ENCODE peak calls at places on chromosomes 13 and 19, in eight cellular contexts. B is B cell; U is activated CD8-positive, alpha-beta T cell treated with anti-CD3 and anti-CD28 coated beads for 36 hours; J is GM10248; G is neural crest cell; H is BJ; A is BE2C; Q is glutamatergic neuron. V is an unnamed sample.

GRCh38 chr13:42812311-42812710 is 30.9 kb downstream of the FAM216B start:
- DNase-seq in B (no peak), U (no peak), J (no peak), G (no peak), H (no peak), A (no peak), Q (no peak), V (no peak)

GRCh38 chr19:48997972-48998371 is 4.3 kb downstream of the RUVBL2 start:
- DNase-seq in B (no peak), U (peak), J (peak), G (peak), H (no peak), A (peak), Q (peak), V (peak)

GRCh38 chr19:32397736-32398135 is 7.8 kb upstream of the DPY19L3 start:
- DNase-seq in B (no peak), U (no peak), J (no peak), G (no peak), H (no peak), A (no peak), Q (no peak), V (no peak)

GRCh38 chr19:50607874-50608785 is 31.6 kb downstream of the SYT3 start:
- DNase-seq in B (peak), U (peak), J (peak), G (peak), H (no peak), A (peak), Q (peak), V (no peak)

GRCh38 chr19:16435238-16435911 is 36.4 kb downstream of the EPS15L1 start:
- DNase-seq in B (no peak), U (no peak), J (no peak), G (no peak), H (peak), A (no peak), Q (no peak), V (no peak)

GRCh38 chr19:45973564-45974338 is at the start of gene NOVA2:
- DNase-seq in B (peak), U (peak), J (peak), G (peak), H (no peak), A (peak), Q (peak), V (peak)

GRCh38 chr19:16457195-16457953 is 14.4 kb downstream of the EPS15L1 start:
- DNase-seq in B (no peak), U (peak), J (peak), G (peak), H (no peak), A (peak), Q (peak), V (no peak)

GRCh38 chr13:41244555-41244954 is 18.8 kb downstream of the MTRF1 start:
- DNase-seq in B (no peak), U (no peak), J (no peak), G (no peak), H (no peak), A (no peak), Q (no peak), V (no peak)

GRCh38 chr19:4692275-4693077 is 22.3 kb upstream of the MYDGF start:
- DNase-seq in B (no peak), U (no peak), J (no peak), G (no peak), H (no peak), A (no peak), Q (peak), V (no peak)

GRCh38 chr13:101455863-101456262 is 3.4 kb downstream of the ITGBL1 start:
- DNase-seq in B (no peak), U (no peak), J (no peak), G (no peak), H (peak), A (no peak), Q (no peak), V (no peak)

GRCh38 chr13:55199132-55199531 is 1941.6 kb upstream of the PRR20A start:
- DNase-seq in B (no peak), U (no peak), J (no peak), G (no peak), H (no peak), A (peak), Q (peak), V (no peak)

GRCh38 chr13:89375839-89376238 is 1704.7 kb downstream of the SLITRK5 start:
- DNase-seq in B (no peak), U (no peak), J (no peak), G (no peak), H (no peak), A (no peak), Q (no peak), V (no peak)

GRCh38 chr19:14943601-14944000 is 2.3 kb downstream of the OR7C2 start:
- DNase-seq in B (no peak), U (no peak), J (peak), G (no peak), H (no peak), A (no peak), Q (no peak), V (no peak)

GRCh38 chr19:44539236-44539819 is 9.9 kb upstream of the CEACAM20 start:
- DNase-seq in B (no peak), U (no peak), J (no peak), G (no peak), H (no peak), A (no peak), Q (no peak), V (no peak)

GRCh38 chr19:37975071-37975470 is 68.1 kb downstream of the SIPA1L3 start:
- DNase-seq in B (peak), U (no peak), J (peak), G (no peak), H (no peak), A (no peak), Q (no peak), V (no peak)

GRCh38 chr13:38346764-38347163 is 2.9 kb upstream of the UFM1 start:
- DNase-seq in B (no peak), U (no peak), J (no peak), G (no peak), H (no peak), A (no peak), Q (no peak), V (no peak)

GRCh38 chr13:36778083-36778671 is 40.8 kb upstream of the RFXAP start:
- DNase-seq in B (no peak), U (no peak), J (no peak), G (no peak), H (peak), A (no peak), Q (no peak), V (no peak)

GRCh38 chr19:18999016-18999758 is 34.1 kb downstream of the SUGP2 start:
- DNase-seq in B (no peak), U (no peak), J (no peak), G (no peak), H (no peak), A (no peak), Q (no peak), V (no peak)

GRCh38 chr13:113140677-113141590 is 17.5 kb upstream of the PROZ start:
- DNase-seq in B (no peak), U (no peak), J (no peak), G (no peak), H (no peak), A (no peak), Q (no peak), V (no peak)

GRCh38 chr13:20391597-20392452 is 133.8 kb downstream of the CRYL1 start:
- DNase-seq in B (no peak), U (peak), J (no peak), G (no peak), H (no peak), A (no peak), Q (peak), V (peak)

GRCh38 chr19:33303791-33304759 is 1.7 kb upstream of the CEBPA start:
- DNase-seq in B (no peak), U (no peak), J (no peak), G (no peak), H (no peak), A (no peak), Q (no peak), V (no peak)

GRCh38 chr13:112818040-112818697 is 128.3 kb downstream of the ATP11A start:
- DNase-seq in B (no peak), U (no peak), J (no peak), G (no peak), H (no peak), A (no peak), Q (no peak), V (no peak)

GRCh38 chr19:18697680-18698079 is 14.2 kb downstream of the CRTC1 start:
- DNase-seq in B (no peak), U (no peak), J (no peak), G (no peak), H (no peak), A (no peak), Q (no peak), V (peak)

GRCh38 chr19:32682317-32682716 is 6.7 kb downstream of the RGS9BP start:
- DNase-seq in B (no peak), U (no peak), J (no peak), G (no peak), H (no peak), A (no peak), Q (no peak), V (peak)

GRCh38 chr19:38528213-38528755 is 89.5 kb downstream of the MAP4K1 start:
- DNase-seq in B (no peak), U (no peak), J (no peak), G (no peak), H (no peak), A (no peak), Q (no peak), V (no peak)

GRCh38 chr19:3783660-3784584 is 2.3 kb downstream of the MATK start:
- DNase-seq in B (no peak), U (peak), J (no peak), G (no peak), H (no peak), A (peak), Q (peak), V (no peak)

DNA sequence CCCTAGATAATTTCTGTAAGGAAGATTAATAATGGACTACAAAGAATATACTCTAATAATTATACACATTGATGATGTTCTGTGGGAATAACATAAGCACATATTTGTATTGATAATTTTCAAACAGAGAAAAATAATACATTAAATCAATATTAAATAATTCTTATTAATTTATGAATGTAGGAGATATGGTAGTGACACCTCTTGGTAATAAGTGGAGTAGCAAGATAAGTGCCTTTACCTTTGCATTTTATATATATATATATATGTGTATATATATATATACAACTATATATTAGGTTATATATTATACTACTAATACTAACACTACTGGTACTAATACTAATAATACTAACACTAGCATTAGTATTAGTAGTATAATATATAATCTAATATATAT is 905.8 kb downstream of the SLITRK1 start:
- DNase-seq in B (no peak), U (no peak), J (no peak), G (no peak), H (no peak), A (no peak), Q (no peak), V (no peak)
- TF ChIP-seq CTCF in B (no peak), U (no peak), J (no peak), G (no peak), H (peak), A (no peak), Q (no peak), V (no peak)

DNA sequence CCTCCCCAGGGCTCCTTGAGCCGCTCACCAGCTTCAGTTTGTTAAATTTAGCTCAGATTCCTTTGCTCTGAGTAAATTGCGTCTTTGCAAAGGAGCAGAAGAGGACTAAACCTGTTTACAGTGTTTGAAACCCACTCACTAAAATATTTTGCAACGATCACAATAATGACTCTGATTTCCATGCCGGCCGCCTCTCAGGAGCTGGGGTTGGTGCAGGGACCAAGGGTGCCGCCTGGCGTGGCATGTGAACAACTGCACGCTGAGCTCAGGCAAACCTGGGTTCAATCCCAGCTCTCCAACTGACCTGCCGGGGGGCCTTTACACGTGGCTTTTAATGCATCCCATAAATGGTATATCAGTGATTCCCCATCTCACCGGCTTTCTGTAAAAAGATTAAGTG is 68.7 kb upstream of the CACNA1A start:
- DNase-seq in B (no peak), U (no peak), J (no peak), G (peak), H (no peak), A (peak), Q (peak), V (no peak)
- TF ChIP-seq CTCF in B (no peak), U (no peak), J (peak), G (no peak), H (peak), A (peak), Q (peak), V (no peak)

DNA sequence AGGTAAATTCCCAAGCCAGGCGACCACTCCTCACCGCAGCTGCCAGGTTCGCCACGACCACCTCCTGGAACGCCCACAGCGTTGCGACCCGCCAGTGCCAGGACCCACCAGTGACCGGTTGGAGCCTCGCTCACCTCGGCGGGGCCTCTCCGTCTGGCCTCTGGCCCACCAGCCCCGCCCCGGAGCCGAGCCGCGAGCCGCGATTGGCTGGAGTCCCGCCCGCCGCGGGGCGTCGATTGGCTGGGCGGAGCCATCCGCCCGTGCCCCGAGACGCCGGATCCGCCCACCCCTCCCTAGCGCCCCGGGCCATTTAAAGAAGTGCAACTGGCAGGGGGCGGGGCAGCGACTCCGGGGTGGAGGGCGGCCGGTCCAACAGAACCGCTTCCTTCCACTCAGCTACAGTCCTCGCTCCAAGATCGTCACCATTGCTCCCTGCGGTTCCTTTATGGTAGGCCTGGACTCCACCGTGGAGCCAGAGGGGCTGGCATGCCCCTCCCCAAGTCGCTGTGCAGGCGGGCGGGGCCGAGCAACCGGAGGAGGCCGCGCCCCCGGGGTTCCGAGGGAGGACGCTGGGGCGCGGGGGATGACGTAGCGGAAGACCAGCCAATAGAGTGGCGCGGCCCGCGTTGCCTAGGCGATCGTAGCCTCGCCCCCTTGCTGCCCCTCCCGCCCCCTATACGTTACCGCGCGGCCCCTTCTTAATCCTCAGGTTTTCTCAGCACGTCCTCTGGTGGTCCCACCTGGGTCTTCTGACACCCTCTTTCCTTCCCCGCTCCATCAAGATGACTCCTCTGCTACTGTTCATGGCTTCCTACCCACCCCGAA is at the start of gene SERTAD3:
- DNase-seq in B (peak), U (peak), J (peak), G (peak), H (no peak), A (peak), Q (peak), V (peak)
- TF ChIP-seq CTCF in B (peak), U (peak), J (peak), G (peak), H (no peak), A (peak), Q (no peak), V (no peak)

DNA sequence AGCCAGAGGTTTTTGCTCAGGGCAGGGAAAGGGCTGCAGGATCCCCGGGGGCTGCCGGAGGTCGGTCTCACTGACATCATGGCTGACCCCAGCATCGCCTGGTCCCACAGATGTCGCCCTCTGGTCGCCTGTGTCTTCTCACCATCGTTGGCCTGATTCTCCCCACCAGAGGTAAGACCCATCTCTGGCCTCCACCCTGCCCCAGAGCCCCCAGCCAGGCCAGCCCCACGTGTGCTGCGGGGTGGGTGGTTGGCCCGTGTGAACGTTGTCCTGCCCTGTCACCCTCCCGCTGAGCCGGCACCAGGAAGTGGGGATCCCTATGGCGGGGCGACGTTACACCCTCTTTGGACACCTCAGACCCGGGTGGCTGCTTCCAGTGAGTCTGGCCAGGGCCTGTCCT is 906 bp downstream of the FXYD5 start:
- DNase-seq in B (no peak), U (peak), J (peak), G (no peak), H (no peak), A (no peak), Q (peak), V (no peak)
- TF ChIP-seq CTCF in B (no peak), U (no peak), J (peak), G (no peak), H (no peak), A (no peak), Q (no peak), V (no peak)

GRCh38 chr13:50645092-50645491 is 198.4 kb downstream of the DLEU7 start:
- DNase-seq in B (no peak), U (no peak), J (no peak), G (no peak), H (no peak), A (no peak), Q (no peak), V (no peak)

GRCh38 chr13:50646070-50646469 is 197.4 kb downstream of the DLEU7 start:
- DNase-seq in B (no peak), U (no peak), J (no peak), G (no peak), H (peak), A (no peak), Q (no peak), V (no peak)

GRCh38 chr13:50643055-50643454 is 200.4 kb downstream of the DLEU7 start:
- DNase-seq in B (no peak), U (no peak), J (no peak), G (no peak), H (no peak), A (no peak), Q (no peak), V (no peak)

GRCh38 chr13:50644081-50644871 is 199.2 kb downstream of the DLEU7 start:
- DNase-seq in B (no peak), U (no peak), J (no peak), G (no peak), H (no peak), A (no peak), Q (no peak), V (no peak)
- TF ChIP-seq CTCF in B (no peak), U (no peak), J (no peak), G (no peak), H (no peak), A (no peak), Q (no peak), V (no peak)

GRCh38 chr13:44648392-44649117 is 72.4 kb upstream of the TSC22D1 start:
- DNase-seq in B (no peak), U (peak), J (peak), G (no peak), H (no peak), A (no peak), Q (no peak), V (no peak)
- TF ChIP-seq CTCF in B (peak), U (peak), J (no peak), G (peak), H (peak), A (peak), Q (peak), V (peak)

GRCh38 chr13:50170447-50171037 is 155.3 kb downstream of the KCNRG start:
- DNase-seq in B (no peak), U (no peak), J (no peak), G (no peak), H (no peak), A (no peak), Q (no peak), V (no peak)
- TF ChIP-seq CTCF in B (no peak), U (no peak), J (no peak), G (no peak), H (peak), A (peak), Q (no peak), V (no peak)

GRCh38 chr19:55373993-55374757 is 2.5 kb upstream of the TMEM190 start:
- DNase-seq in B (no peak), U (no peak), J (no peak), G (no peak), H (no peak), A (no peak), Q (peak), V (no peak)

GRCh38 chr19:55372316-55373081 is 2.2 kb upstream of the IL11 start:
- DNase-seq in B (no peak), U (peak), J (no peak), G (no peak), H (no peak), A (no peak), Q (peak), V (peak)

GRCh38 chr19:55370305-55370988 is at the start of gene IL11:
- DNase-seq in B (no peak), U (no peak), J (no peak), G (no peak), H (no peak), A (no peak), Q (no peak), V (no peak)

GRCh38 chr19:55376381-55376933 is at the start of gene TMEM190:
- DNase-seq in B (no peak), U (no peak), J (no peak), G (no peak), H (no peak), A (no peak), Q (no peak), V (peak)

DNA sequence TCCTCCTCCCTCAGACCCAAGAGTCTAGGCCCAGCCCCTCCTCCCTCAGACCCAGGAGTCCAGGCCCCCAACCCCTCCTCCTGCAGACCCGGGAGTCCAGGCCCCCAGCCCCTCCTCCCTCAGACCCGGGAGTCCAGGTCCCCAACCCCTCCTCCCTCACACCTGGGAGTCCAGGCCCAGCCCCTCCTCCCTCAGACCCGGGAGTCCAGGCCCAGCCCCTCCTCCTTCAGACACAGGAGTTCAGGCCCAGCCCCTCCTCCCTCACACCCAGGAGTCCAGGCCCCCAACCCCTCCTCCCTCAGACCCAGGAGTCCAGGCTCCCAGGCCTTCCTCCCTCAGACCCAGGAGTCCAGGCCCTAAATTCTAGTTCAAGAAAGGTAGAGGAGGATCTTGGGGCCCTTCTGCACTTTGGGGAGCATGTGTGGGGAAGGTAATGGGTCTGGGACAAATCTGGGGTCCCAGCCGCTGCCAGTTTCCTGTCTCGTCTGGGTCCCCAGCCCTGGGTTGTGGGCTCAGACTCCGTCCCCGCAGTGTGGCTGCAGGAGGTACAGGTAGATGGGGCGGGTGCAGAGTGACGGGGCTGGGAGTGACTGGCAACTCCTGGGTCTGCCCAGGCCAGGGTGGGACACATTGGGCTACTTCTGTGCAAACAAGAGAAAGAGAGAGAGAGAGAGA is 3.2 kb upstream of the TMEM190 start:
- DNase-seq in B (no peak), U (no peak), J (no peak), G (no peak), H (no peak), A (no peak), Q (no peak), V (no peak)
- TF ChIP-seq CTCF in B (no peak), U (no peak), J (no peak), G (no peak), H (no peak), A (no peak), Q (no peak), V (no peak)

GRCh38 chr13:75357576-75358295 is 124.2 kb downstream of the TBC1D4 start:
- DNase-seq in B (peak), U (peak), J (peak), G (peak), H (no peak), A (peak), Q (peak), V (peak)
- TF ChIP-seq CTCF in B (peak), U (peak), J (peak), G (peak), H (peak), A (peak), Q (peak), V (no peak)